ENCODE peak calls at places on chromosomes 11 and 22, in four cellular contexts. One of them, this sample, is unnamed.

GRCh38 chr11:55942785-55943392 is 6.7 kb upstream of the OR5I1 start:
- DNase-seq in left ventricle myocardium inferior: no peak
- DNase-seq in SJSA1: no peak
- DNase-seq in ovary: no peak
- DNase-seq in this sample: no peak

GRCh38 chr11:1673841-1674193 is 23.2 kb upstream of the KRTAP5-6 start:
- DNase-seq in ovary: no peak
- DNase-seq in left ventricle myocardium inferior: no peak
- DNase-seq in SJSA1: no peak
- DNase-seq in this sample: no peak

GRCh38 chr11:88402192-88402715 is 64.7 kb upstream of the CTSC start:
- DNase-seq in left ventricle myocardium inferior: no peak
- DNase-seq in SJSA1: peak
- DNase-seq in ovary: no peak
- DNase-seq in this sample: peak

GRCh38 chr11:80872116-80872728 is 1431.4 kb upstream of the TENM4 start:
- DNase-seq in SJSA1: no peak
- DNase-seq in ovary: no peak
- DNase-seq in left ventricle myocardium inferior: no peak
- DNase-seq in this sample: no peak

GRCh38 chr11:75898871-75899270 is 83.9 kb downstream of the UVRAG start:
- DNase-seq in left ventricle myocardium inferior: no peak
- DNase-seq in SJSA1: no peak
- DNase-seq in ovary: no peak
- DNase-seq in this sample: no peak

GRCh38 chr11:10394229-10395100 is 60.6 kb upstream of the AMPD3 start:
- DNase-seq in SJSA1: no peak
- DNase-seq in left ventricle myocardium inferior: no peak
- DNase-seq in ovary: no peak
- DNase-seq in this sample: no peak

GRCh38 chr11:113850188-113850587 is 25.2 kb downstream of the USP28 start:
- DNase-seq in left ventricle myocardium inferior: no peak
- DNase-seq in ovary: no peak
- DNase-seq in SJSA1: no peak
- DNase-seq in this sample: no peak

GRCh38 chr11:34840736-34841386 is 75.3 kb downstream of the APIP start:
- DNase-seq in left ventricle myocardium inferior: no peak
- DNase-seq in ovary: no peak
- DNase-seq in SJSA1: no peak
- DNase-seq in this sample: no peak

DNA sequence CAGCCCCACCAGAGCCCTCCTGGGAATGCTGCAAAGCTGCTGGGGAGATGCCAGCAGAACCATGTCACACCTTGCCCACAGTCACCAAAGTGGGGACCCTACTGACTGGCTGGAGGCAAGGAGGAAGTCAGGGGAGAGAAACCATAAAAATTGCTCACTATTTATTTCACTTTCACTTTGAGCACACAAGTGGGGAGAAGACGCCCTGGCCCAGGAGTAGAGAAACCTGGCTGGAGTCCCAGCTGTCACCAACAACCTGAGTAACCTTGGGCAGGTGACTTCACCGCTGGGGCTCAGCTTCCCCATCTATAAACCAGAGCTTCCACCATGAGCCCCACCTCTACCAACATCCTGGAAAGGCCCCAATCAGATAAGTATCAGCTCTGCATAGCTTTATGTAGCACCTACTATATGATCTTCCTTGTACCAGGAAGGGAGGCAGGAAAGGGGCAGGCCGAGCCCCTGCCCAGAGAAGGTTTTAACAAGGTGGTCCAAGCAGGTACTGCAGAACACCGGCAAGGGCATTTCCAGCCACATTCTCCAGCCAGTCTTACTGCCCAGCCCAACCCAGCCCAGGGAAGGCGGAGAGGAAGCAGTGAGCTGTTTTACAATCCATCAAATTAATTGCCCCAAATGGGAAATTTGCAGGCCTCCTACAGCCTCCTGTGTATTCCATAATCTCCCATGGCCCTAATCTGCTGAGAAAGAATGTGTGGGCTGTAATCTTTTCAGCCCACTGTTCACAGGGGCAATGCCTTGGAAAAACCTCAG is 27.6 kb downstream of the PLEKHA7 start:
- DNase-seq in SJSA1: no peak
- DNase-seq in ovary: peak
- DNase-seq in left ventricle myocardium inferior: no peak
- DNase-seq in this sample: no peak
- H3K4me3 ChIP-seq in SJSA1: no peak
- H3K4me3 ChIP-seq in ovary: no peak
- H3K4me3 ChIP-seq in left ventricle myocardium inferior: no peak
- H3K4me3 ChIP-seq in this sample: no peak

GRCh38 chr11:132960679-132961078 is 571.6 kb downstream of the OPCML start:
- DNase-seq in left ventricle myocardium inferior: no peak
- DNase-seq in SJSA1: no peak
- DNase-seq in ovary: no peak
- DNase-seq in this sample: no peak
- H3K4me3 ChIP-seq in left ventricle myocardium inferior: no peak
- H3K4me3 ChIP-seq in SJSA1: no peak
- H3K4me3 ChIP-seq in ovary: no peak
- H3K4me3 ChIP-seq in this sample: no peak

GRCh38 chr22:38461057-38461413 is 6.0 kb upstream of the KCNJ4 start:
- DNase-seq in ovary: no peak
- DNase-seq in left ventricle myocardium inferior: no peak
- DNase-seq in SJSA1: no peak
- DNase-seq in this sample: no peak

GRCh38 chr22:38460367-38460952 is 5.5 kb upstream of the KCNJ4 start:
- DNase-seq in ovary: no peak
- DNase-seq in SJSA1: no peak
- DNase-seq in left ventricle myocardium inferior: no peak
- DNase-seq in this sample: no peak

GRCh38 chr22:38462960-38463784 is 4.7 kb upstream of the KDELR3 start:
- DNase-seq in SJSA1: no peak
- DNase-seq in ovary: no peak
- DNase-seq in left ventricle myocardium inferior: peak
- DNase-seq in this sample: no peak

GRCh38 chr22:38464992-38465672 is 2.8 kb upstream of the KDELR3 start:
- DNase-seq in ovary: no peak
- DNase-seq in SJSA1: no peak
- DNase-seq in left ventricle myocardium inferior: no peak
- DNase-seq in this sample: no peak

GRCh38 chr22:38461414-38462081 is 6.3 kb upstream of the KDELR3 start:
- DNase-seq in SJSA1: peak
- DNase-seq in ovary: peak
- DNase-seq in left ventricle myocardium inferior: peak
- DNase-seq in this sample: no peak
- H3K4me3 ChIP-seq in SJSA1: no peak
- H3K4me3 ChIP-seq in ovary: no peak
- H3K4me3 ChIP-seq in left ventricle myocardium inferior: peak
- H3K4me3 ChIP-seq in this sample: no peak

GRCh38 chr22:29207231-29207550 is 1.5 kb downstream of the EMID1 start:
- DNase-seq in SJSA1: no peak
- DNase-seq in ovary: no peak
- DNase-seq in left ventricle myocardium inferior: no peak
- DNase-seq in this sample: no peak

GRCh38 chr22:29204617-29205183 is 996 bp upstream of the EMID1 start:
- DNase-seq in ovary: no peak
- DNase-seq in left ventricle myocardium inferior: no peak
- DNase-seq in SJSA1: no peak
- DNase-seq in this sample: no peak

GRCh38 chr22:29205260-29205597 is 467 bp upstream of the EMID1 start:
- DNase-seq in ovary: no peak
- DNase-seq in SJSA1: no peak
- DNase-seq in left ventricle myocardium inferior: no peak
- DNase-seq in this sample: no peak

GRCh38 chr22:29206372-29207230 is 905 bp downstream of the EMID1 start:
- DNase-seq in left ventricle myocardium inferior: no peak
- DNase-seq in ovary: no peak
- DNase-seq in SJSA1: no peak
- DNase-seq in this sample: no peak

DNA sequence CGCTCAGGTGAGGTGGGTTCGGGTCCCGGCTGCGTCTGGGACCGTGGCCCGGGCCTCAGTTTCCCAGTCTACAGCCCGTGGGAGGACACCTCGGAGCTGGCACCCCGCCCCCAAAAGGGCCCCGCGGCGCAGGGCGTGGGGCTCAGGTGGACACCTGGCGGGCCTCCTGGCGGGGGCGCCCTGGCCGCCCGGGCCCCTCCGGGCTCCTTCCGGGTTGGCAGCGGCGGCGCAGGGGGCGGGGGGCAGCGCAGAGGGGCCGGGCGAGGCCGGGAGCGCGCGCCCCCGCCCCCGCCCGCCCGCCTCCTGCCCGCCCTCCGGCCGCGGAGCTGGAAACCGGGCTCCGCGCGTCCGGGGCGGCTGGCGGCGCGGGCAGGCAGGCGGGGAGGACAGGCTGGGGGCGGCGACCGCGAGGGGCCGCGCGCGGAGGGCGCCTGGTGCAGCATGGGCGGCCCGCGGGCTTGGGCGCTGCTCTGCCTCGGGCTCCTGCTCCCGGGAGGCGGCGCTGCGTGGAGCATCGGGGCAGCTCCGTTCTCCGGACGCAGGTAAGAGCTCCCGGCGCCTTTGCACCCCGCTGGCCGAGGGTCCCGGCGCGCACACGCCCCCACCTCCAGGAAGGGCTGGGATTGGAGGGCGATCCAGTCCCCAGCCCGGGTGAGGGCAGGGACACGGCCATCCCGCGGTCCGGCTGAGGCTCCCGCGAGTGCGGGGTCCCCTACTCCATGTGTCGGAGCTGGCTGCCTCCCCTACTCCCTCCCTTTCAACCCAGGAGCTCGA is at the start of gene EMID1:
- DNase-seq in left ventricle myocardium inferior: peak
- DNase-seq in ovary: peak
- DNase-seq in SJSA1: no peak
- DNase-seq in this sample: no peak
- H3K4me3 ChIP-seq in left ventricle myocardium inferior: peak
- H3K4me3 ChIP-seq in ovary: peak
- H3K4me3 ChIP-seq in SJSA1: peak
- H3K4me3 ChIP-seq in this sample: peak

GRCh38 chr22:37692627-37693285 is 4.1 kb upstream of the TRIOBP start:
- DNase-seq in ovary: no peak
- DNase-seq in left ventricle myocardium inferior: no peak
- DNase-seq in SJSA1: no peak
- DNase-seq in this sample: no peak

GRCh38 chr22:37696657-37697539 is at the start of gene TRIOBP:
- DNase-seq in ovary: peak
- DNase-seq in SJSA1: peak
- DNase-seq in left ventricle myocardium inferior: peak
- DNase-seq in this sample: peak

GRCh38 chr22:37701121-37701786 is 4.4 kb downstream of the TRIOBP start:
- DNase-seq in ovary: no peak
- DNase-seq in SJSA1: no peak
- DNase-seq in left ventricle myocardium inferior: no peak
- DNase-seq in this sample: no peak

GRCh38 chr22:37697540-37697835 is 640 bp downstream of the TRIOBP start:
- DNase-seq in ovary: no peak
- DNase-seq in SJSA1: no peak
- DNase-seq in left ventricle myocardium inferior: no peak
- DNase-seq in this sample: no peak
- H3K4me3 ChIP-seq in ovary: no peak
- H3K4me3 ChIP-seq in SJSA1: no peak
- H3K4me3 ChIP-seq in left ventricle myocardium inferior: no peak
- H3K4me3 ChIP-seq in this sample: no peak

This sample was measured in BJ.